ENCODE peak calls at places on chromosomes 4 and X, in ten cellular contexts. O is transverse colon; Q is HEK293T; T is H7; Y is AG09319; L is tibial artery; C is activated effector memory CD4-positive, alpha-beta T cell treated with Interleukin-2 at 50 U/mL for 16 hours; U is epithelial cell of esophagus; M is RPMI8226; G is activated CD8-positive, alpha-beta memory T cell treated with anti-CD3 and anti-CD28 coated beads, Interleukin-2, amount 10 ng/mL, durations not matched to agents 7 days and 5 days. D is an unnamed sample.

GRCh38 chr4:13246107-13246506 is 238.0 kb downstream of the RAB28 start:
- DNase-seq in O (no peak), Q (no peak), T (no peak), Y (no peak), L (no peak), C (no peak), U (no peak), M (no peak), G (no peak), D (no peak)

GRCh38 chr4:6688879-6689505 is 4.7 kb upstream of the S100P start:
- DNase-seq in O (peak; percentile 55), Q (peak; percentile 59), T (peak; percentile 83), Y (peak; percentile 42), L (no peak), C (peak; percentile 74), U (peak; percentile 94), M (no peak), G (peak; percentile 96), D (peak; percentile 92)

GRCh38 chr4:87819281-87819919 is 13.4 kb upstream of the MEPE start:
- DNase-seq in O (no peak), Q (no peak), T (no peak), Y (peak; percentile 5), L (no peak), C (no peak), U (peak; percentile 95), M (no peak), G (no peak), D (no peak)

GRCh38 chrX:19986531-19986930 is 4.3 kb downstream of the BCLAF3 start:
- DNase-seq in O (no peak), Q (no peak), T (no peak), Y (no peak), L (no peak), C (no peak), U (no peak), M (no peak), G (no peak), D (no peak)

GRCh38 chr4:183444953-183445543 is 612 bp downstream of the CDKN2AIP start:
- DNase-seq in O (peak; percentile 52), Q (peak; percentile 22), T (peak; percentile 85), Y (no peak), L (peak; percentile 27), C (no peak), U (peak; percentile 35), M (no peak), G (peak; percentile 69), D (no peak)

GRCh38 chr4:98430708-98431403 is 169.7 kb downstream of the RAP1GDS1 start:
- DNase-seq in O (no peak), Q (no peak), T (no peak), Y (peak; percentile 31), L (no peak), C (no peak), U (peak; percentile 97), M (no peak), G (no peak), D (no peak)

GRCh38 chrX:9926002-9926401 is 41.2 kb upstream of the CLDN34 start:
- DNase-seq in O (no peak), Q (no peak), T (no peak), Y (no peak), L (no peak), C (no peak), U (no peak), M (no peak), G (no peak), D (no peak)

GRCh38 chr4:143512978-143513313 is 556 bp upstream of the SMARCA5 start:
- DNase-seq in O (no peak), Q (no peak), T (no peak), Y (no peak), L (no peak), C (no peak), U (no peak), M (no peak), G (no peak), D (no peak)

GRCh38 chr4:82721819-82722423 is 76.7 kb downstream of the SCD5 start:
- DNase-seq in O (no peak), Q (no peak), T (no peak), Y (no peak), L (no peak), C (no peak), U (peak; percentile 33), M (peak; percentile 63), G (peak; percentile 59), D (peak; percentile 35)

GRCh38 chrX:270848-271367 is 10.3 kb upstream of the PLCXD1 start:
- DNase-seq in O (no peak), Q (no peak), T (peak; percentile 60), Y (no peak), L (peak; percentile 15), C (no peak), U (no peak), M (no peak), G (no peak), D (no peak)

GRCh38 chr4:2537011-2537830 is 774 bp downstream of the FAM193A start:
- DNase-seq in O (peak; percentile 50), Q (peak; percentile 40), T (peak; percentile 78), Y (no peak), L (peak; percentile 26), C (peak; percentile 43), U (peak; percentile 60), M (peak; percentile 33), G (peak; percentile 69), D (peak; percentile 40)

GRCh38 chrX:46220822-46221221 is 324.4 kb downstream of the ZNF674 start:
- DNase-seq in O (no peak), Q (no peak), T (no peak), Y (no peak), L (no peak), C (no peak), U (no peak), M (no peak), G (no peak), D (no peak)

GRCh38 chr4:185880571-185880970 is 68.6 kb upstream of the SORBS2 start:
- DNase-seq in O (no peak), Q (no peak), T (no peak), Y (no peak), L (no peak), C (no peak), U (no peak), M (no peak), G (no peak), D (no peak)

GRCh38 chrX:101206471-101206870 is 13.1 kb upstream of the DRP2 start:
- DNase-seq in O (no peak), Q (peak; percentile 53), T (peak; percentile 28), Y (no peak), L (no peak), C (no peak), U (peak; percentile 48), M (peak; percentile 14), G (no peak), D (no peak)

GRCh38 chrX:44914532-44915198 is 41.7 kb downstream of the KDM6A start:
- DNase-seq in O (no peak), Q (no peak), T (no peak), Y (no peak), L (no peak), C (no peak), U (peak; percentile 24), M (no peak), G (no peak), D (no peak)

GRCh38 chr4:140247237-140247636 is 93.3 kb upstream of the MAML3 start:
- DNase-seq in O (no peak), Q (no peak), T (no peak), Y (no peak), L (no peak), C (no peak), U (no peak), M (no peak), G (no peak), D (peak; percentile 33)

GRCh38 chr4:139599594-139600374 is 43.8 kb upstream of the SETD7 start:
- DNase-seq in O (no peak), Q (no peak), T (no peak), Y (no peak), L (no peak), C (no peak), U (peak; percentile 91), M (no peak), G (no peak), D (no peak)

GRCh38 chr4:41204400-41204978 is 9.9 kb downstream of the APBB2 start:
- DNase-seq in O (no peak), Q (no peak), T (no peak), Y (no peak), L (no peak), C (no peak), U (peak; percentile 47), M (no peak), G (no peak), D (no peak)

GRCh38 chr4:80171251-80171650 is 26.1 kb upstream of the PRDM8 start:
- DNase-seq in O (no peak), Q (no peak), T (no peak), Y (no peak), L (no peak), C (no peak), U (peak; percentile 30), M (no peak), G (no peak), D (no peak)

GRCh38 chr4:52015366-52015765 is 4.8 kb downstream of the LRRC66 start:
- DNase-seq in O (no peak), Q (no peak), T (peak; percentile 32), Y (no peak), L (no peak), C (no peak), U (no peak), M (no peak), G (no peak), D (peak; percentile 13)

GRCh38 chrX:132676102-132676501 is 187.3 kb upstream of the MBNL3 start:
- DNase-seq in O (no peak), Q (no peak), T (no peak), Y (no peak), L (no peak), C (no peak), U (no peak), M (no peak), G (no peak), D (no peak)

GRCh38 chr4:7811536-7812190 is 128.0 kb downstream of the AFAP1 start:
- DNase-seq in O (peak; percentile 57), Q (no peak), T (no peak), Y (peak; percentile 61), L (peak; percentile 51), C (no peak), U (peak; percentile 36), M (no peak), G (no peak), D (no peak)

GRCh38 chrX:52923781-52924241 is 26.7 kb downstream of the FAM156B start:
- DNase-seq in O (peak; percentile 24), Q (no peak), T (no peak), Y (no peak), L (no peak), C (no peak), U (peak; percentile 63), M (peak; percentile 87), G (no peak), D (peak; percentile 45)

GRCh38 chr4:81724925-81725329 is 253.2 kb upstream of the RASGEF1B start:
- DNase-seq in O (peak; percentile 53), Q (peak; percentile 27), T (no peak), Y (no peak), L (peak; percentile 61), C (peak; percentile 12), U (peak; percentile 40), M (peak; percentile 49), G (peak; percentile 83), D (no peak)

GRCh38 chr4:67929447-67929846 is 33.8 kb downstream of the TMPRSS11A start:
- DNase-seq in O (no peak), Q (no peak), T (no peak), Y (no peak), L (no peak), C (no peak), U (peak; percentile 96), M (no peak), G (no peak), D (no peak)

GRCh38 chr4:140802591-140802990 is 46.4 kb upstream of the TBC1D9 start:
- DNase-seq in O (no peak), Q (no peak), T (no peak), Y (no peak), L (no peak), C (no peak), U (no peak), M (no peak), G (no peak), D (no peak)

GRCh38 chr4:113534698-113535097 is 226.8 kb downstream of the CAMK2D start:
- DNase-seq in O (no peak), Q (no peak), T (no peak), Y (no peak), L (no peak), C (no peak), U (peak; percentile 13), M (no peak), G (no peak), D (no peak)

GRCh38 chr4:39319678-39320077 is 46.5 kb downstream of the RFC1 start:
- DNase-seq in O (no peak), Q (no peak), T (no peak), Y (peak; percentile 20), L (no peak), C (no peak), U (peak; percentile 92), M (no peak), G (no peak), D (no peak)

D was measured in HL-60.